ENCODE peak calls at places on chromosome 2, in four cellular contexts. N, E, Q and Y are unnamed samples.

GRCh38 chr2:202382684-202383083 is 6.6 kb downstream of the BMPR2 start:
- DNase-seq in N (no peak), E (no peak), Q (no peak), Y (no peak)

GRCh38 chr2:102301867-102302362 is 9.4 kb upstream of the IL1RL1 start:
- DNase-seq in N (no peak), E (peak), Q (peak), Y (no peak)

GRCh38 chr2:234243871-234244565 is 193.5 kb downstream of the SPP2 start:
- DNase-seq in N (no peak), E (no peak), Q (no peak), Y (no peak)

GRCh38 chr2:25494626-25495025 is 152.9 kb upstream of the DNMT3A start:
- DNase-seq in N (no peak), E (no peak), Q (no peak), Y (no peak)

GRCh38 chr2:221203138-221203537 is 369.0 kb downstream of the EPHA4 start:
- DNase-seq in N (no peak), E (no peak), Q (no peak), Y (no peak)

GRCh38 chr2:8388779-8389178 is 293.1 kb upstream of the ID2 start:
- DNase-seq in N (no peak), E (no peak), Q (no peak), Y (no peak)

GRCh38 chr2:14492920-14493503 is 139.5 kb upstream of the LRATD1 start:
- DNase-seq in N (peak), E (no peak), Q (no peak), Y (peak)

GRCh38 chr2:99787762-99788382 is 298.1 kb upstream of the REV1 start:
- DNase-seq in N (no peak), E (no peak), Q (no peak), Y (no peak)

GRCh38 chr2:119225084-119225864 is 1.6 kb downstream of the STEAP3 start:
- DNase-seq in N (no peak), E (no peak), Q (no peak), Y (no peak)

GRCh38 chr2:177291701-177292100 is 27.2 kb upstream of the NFE2L2 start:
- DNase-seq in N (no peak), E (no peak), Q (no peak), Y (no peak)

GRCh38 chr2:186688813-186689212 is 5.0 kb upstream of the FAM171B start:
- DNase-seq in N (no peak), E (no peak), Q (no peak), Y (no peak)

GRCh38 chr2:234840336-234840735 is 111.5 kb upstream of the SH3BP4 start:
- DNase-seq in N (peak), E (no peak), Q (no peak), Y (peak)

GRCh38 chr2:216474925-216475670 is 23.5 kb upstream of the RPL37A start:
- DNase-seq in N (no peak), E (no peak), Q (peak), Y (no peak)

GRCh38 chr2:20604401-20604911 is 46.4 kb downstream of the HS1BP3 start:
- DNase-seq in N (no peak), E (no peak), Q (no peak), Y (no peak)

GRCh38 chr2:83742117-83742782 is 716.8 kb downstream of the SUCLG1 start:
- DNase-seq in N (peak), E (no peak), Q (no peak), Y (no peak)

GRCh38 chr2:74836675-74837401 is 2.9 kb downstream of the HK2 start:
- DNase-seq in N (no peak), E (no peak), Q (no peak), Y (no peak)

GRCh38 chr2:216017365-216017764 is 4.0 kb upstream of the MREG start:
- DNase-seq in N (no peak), E (no peak), Q (no peak), Y (no peak)

GRCh38 chr2:25072606-25073005 is 30.7 kb downstream of the EFR3B start:
- DNase-seq in N (no peak), E (no peak), Q (no peak), Y (no peak)

GRCh38 chr2:69013837-69014796 is 1.1 kb downstream of the ANTXR1 start:
- DNase-seq in N (no peak), E (no peak), Q (no peak), Y (no peak)